ENCODE peak calls at places on chromosome 3, in four cellular contexts. F is endothelial cell; Z is AG10803; K is CD4-positive, alpha-beta T cell. E is an unnamed sample.

GRCh38 chr3:120492103-120492502 is 41.3 kb upstream of the FSTL1 start:
- DNase-seq in F (no peak), Z (no peak), K (no peak), E (no peak)

GRCh38 chr3:154090116-154090420 is 31.1 kb upstream of the ARHGEF26 start:
- DNase-seq in F (no peak), Z (no peak), K (no peak), E (no peak)

GRCh38 chr3:141738636-141739363 is 702 bp downstream of the RNF7 start:
- DNase-seq in F (no peak), Z (peak), K (no peak), E (no peak)

GRCh38 chr3:25257026-25257425 is 171.0 kb upstream of the RARB start:
- DNase-seq in F (no peak), Z (peak), K (no peak), E (no peak)

GRCh38 chr3:193719735-193720134 is 126.7 kb downstream of the OPA1 start:
- DNase-seq in F (no peak), Z (no peak), K (no peak), E (no peak)

GRCh38 chr3:151085227-151085888 is at the start of gene MED12L:
- DNase-seq in F (peak), Z (peak), K (peak), E (peak)

GRCh38 chr3:141063831-141064230 is 12.7 kb downstream of the SPSB4 start:
- DNase-seq in F (no peak), Z (no peak), K (no peak), E (no peak)

GRCh38 chr3:37594873-37595783 is 266.6 kb upstream of the CTDSPL start:
- DNase-seq in F (no peak), Z (no peak), K (no peak), E (no peak)

GRCh38 chr3:4821975-4822374 is 157.3 kb upstream of the BHLHE40 start:
- DNase-seq in F (no peak), Z (no peak), K (peak), E (no peak)

GRCh38 chr3:127457094-127457475 is 133.4 kb downstream of the TPRA1 start:
- DNase-seq in F (peak), Z (peak), K (no peak), E (peak)

GRCh38 chr3:174002543-174002942 is 605.0 kb downstream of the NLGN1 start:
- DNase-seq in F (peak), Z (no peak), K (no peak), E (no peak)

GRCh38 chr3:41202834-41203345 is 3.6 kb downstream of the CTNNB1 start:
- DNase-seq in F (no peak), Z (peak), K (no peak), E (no peak)

GRCh38 chr3:6799264-6799915 is 61.5 kb upstream of the GRM7 start:
- DNase-seq in F (peak), Z (peak), K (no peak), E (peak)

GRCh38 chr3:160616721-160617120 is 51.4 kb upstream of the KPNA4 start:
- DNase-seq in F (no peak), Z (peak), K (no peak), E (no peak)

GRCh38 chr3:155572085-155572484 is 172.8 kb downstream of the PLCH1 start:
- DNase-seq in F (no peak), Z (peak), K (no peak), E (no peak)

GRCh38 chr3:125375950-125376679 is 990 bp upstream of the ZNF148 start:
- DNase-seq in F (no peak), Z (peak), K (no peak), E (no peak)

GRCh38 chr3:197356275-197356674 is 57.9 kb upstream of the DLG1 start:
- DNase-seq in F (no peak), Z (peak), K (no peak), E (no peak)

GRCh38 chr3:98705694-98706093 is 57.4 kb upstream of the ST3GAL6 start:
- DNase-seq in F (no peak), Z (no peak), K (no peak), E (no peak)

GRCh38 chr3:139427283-139428060 is 38.0 kb upstream of the COPB2 start:
- DNase-seq in F (peak), Z (peak), K (no peak), E (peak)

GRCh38 chr3:11948331-11948730 is 55.9 kb upstream of the SYN2 start:
- DNase-seq in F (no peak), Z (no peak), K (no peak), E (no peak)

GRCh38 chr3:126347543-126348161 is 9.6 kb downstream of the KLF15 start:
- DNase-seq in F (peak), Z (no peak), K (no peak), E (no peak)

GRCh38 chr3:52456169-52456799 is 880 bp downstream of the NISCH start:
- DNase-seq in F (no peak), Z (peak), K (peak), E (peak)

GRCh38 chr3:14424711-14425573 is 22.5 kb downstream of the SLC6A6 start:
- DNase-seq in F (no peak), Z (no peak), K (no peak), E (no peak)

GRCh38 chr3:20574746-20575145 is 388.7 kb upstream of the SGO1 start:
- DNase-seq in F (no peak), Z (peak), K (no peak), E (no peak)

E was measured in iPS-NIHi11.